ENCODE peak calls at places on chromosome 14, in nine cellular contexts. One of them, this sample, is unnamed.

GRCh38 chr14:104138891-104139459 is 588 bp downstream of the KIF26A start:
- DNase-seq in right cardiac atrium: peak; percentile 18
- DNase-seq in fibroblast of lung: no peak
- DNase-seq in PC-3: no peak
- DNase-seq in left ventricle myocardium inferior: peak; percentile 24
- DNase-seq in CD8-positive, alpha-beta T cell: no peak
- DNase-seq in pancreas: peak; percentile 44
- DNase-seq in A549: no peak
- DNase-seq in GM23248: no peak
- DNase-seq in this sample: no peak

GRCh38 chr14:42469637-42470426 is 863.2 kb downstream of the LRFN5 start:
- DNase-seq in right cardiac atrium: no peak
- DNase-seq in fibroblast of lung: no peak
- DNase-seq in PC-3: peak; percentile 45
- DNase-seq in left ventricle myocardium inferior: no peak
- DNase-seq in CD8-positive, alpha-beta T cell: no peak
- DNase-seq in pancreas: no peak
- DNase-seq in A549: peak; percentile 26
- DNase-seq in GM23248: peak; percentile 57
- DNase-seq in this sample: no peak

GRCh38 chr14:88786715-88787114 is 6.0 kb downstream of the EML5 start:
- DNase-seq in right cardiac atrium: no peak
- DNase-seq in fibroblast of lung: no peak
- DNase-seq in PC-3: no peak
- DNase-seq in left ventricle myocardium inferior: no peak
- DNase-seq in CD8-positive, alpha-beta T cell: no peak
- DNase-seq in pancreas: no peak
- DNase-seq in A549: no peak
- DNase-seq in GM23248: no peak
- DNase-seq in this sample: no peak

GRCh38 chr14:37595809-37596595 is 573 bp downstream of the TTC6 start:
- DNase-seq in right cardiac atrium: no peak
- DNase-seq in fibroblast of lung: peak; percentile 22
- DNase-seq in PC-3: peak; percentile 98
- DNase-seq in left ventricle myocardium inferior: no peak
- DNase-seq in CD8-positive, alpha-beta T cell: no peak
- DNase-seq in pancreas: peak; percentile 69
- DNase-seq in A549: peak; percentile 86
- DNase-seq in GM23248: peak; percentile 53
- DNase-seq in this sample: peak; percentile 70

GRCh38 chr14:50829472-50830043 is 1.4 kb downstream of the NIN start:
- DNase-seq in right cardiac atrium: no peak
- DNase-seq in fibroblast of lung: no peak
- DNase-seq in PC-3: no peak
- DNase-seq in left ventricle myocardium inferior: no peak
- DNase-seq in CD8-positive, alpha-beta T cell: no peak
- DNase-seq in pancreas: no peak
- DNase-seq in A549: no peak
- DNase-seq in GM23248: peak; percentile 35
- DNase-seq in this sample: peak; percentile 37

GRCh38 chr14:89309670-89310177 is 107.3 kb downstream of the FOXN3 start:
- DNase-seq in right cardiac atrium: no peak
- DNase-seq in fibroblast of lung: no peak
- DNase-seq in PC-3: no peak
- DNase-seq in left ventricle myocardium inferior: no peak
- DNase-seq in CD8-positive, alpha-beta T cell: no peak
- DNase-seq in pancreas: no peak
- DNase-seq in A549: no peak
- DNase-seq in GM23248: no peak
- DNase-seq in this sample: no peak

GRCh38 chr14:53881161-53881846 is 75.3 kb downstream of the BMP4 start:
- DNase-seq in right cardiac atrium: no peak
- DNase-seq in fibroblast of lung: peak; percentile 73
- DNase-seq in PC-3: no peak
- DNase-seq in left ventricle myocardium inferior: no peak
- DNase-seq in CD8-positive, alpha-beta T cell: no peak
- DNase-seq in pancreas: no peak
- DNase-seq in A549: no peak
- DNase-seq in GM23248: no peak
- DNase-seq in this sample: no peak

GRCh38 chr14:51554953-51555352 is 96.8 kb upstream of the FRMD6 start:
- DNase-seq in right cardiac atrium: no peak
- DNase-seq in fibroblast of lung: peak; percentile 58
- DNase-seq in PC-3: peak; percentile 67
- DNase-seq in left ventricle myocardium inferior: no peak
- DNase-seq in CD8-positive, alpha-beta T cell: no peak
- DNase-seq in pancreas: no peak
- DNase-seq in A549: no peak
- DNase-seq in GM23248: peak; percentile 73
- DNase-seq in this sample: peak; percentile 69

GRCh38 chr14:63478024-63478423 is 65.2 kb downstream of the PPP2R5E start:
- DNase-seq in right cardiac atrium: no peak
- DNase-seq in fibroblast of lung: no peak
- DNase-seq in PC-3: no peak
- DNase-seq in left ventricle myocardium inferior: no peak
- DNase-seq in CD8-positive, alpha-beta T cell: no peak
- DNase-seq in pancreas: no peak
- DNase-seq in A549: no peak
- DNase-seq in GM23248: no peak
- DNase-seq in this sample: no peak

GRCh38 chr14:32657081-32657480 is 281.6 kb upstream of the NPAS3 start:
- DNase-seq in right cardiac atrium: peak; percentile 15
- DNase-seq in fibroblast of lung: peak; percentile 73
- DNase-seq in PC-3: peak; percentile 10
- DNase-seq in left ventricle myocardium inferior: no peak
- DNase-seq in CD8-positive, alpha-beta T cell: no peak
- DNase-seq in pancreas: no peak
- DNase-seq in A549: no peak
- DNase-seq in GM23248: peak; percentile 37
- DNase-seq in this sample: peak; percentile 44

GRCh38 chr14:104425763-104426691 is 153.5 kb upstream of the C14orf180 start:
- DNase-seq in right cardiac atrium: no peak
- DNase-seq in fibroblast of lung: no peak
- DNase-seq in PC-3: no peak
- DNase-seq in left ventricle myocardium inferior: no peak
- DNase-seq in CD8-positive, alpha-beta T cell: no peak
- DNase-seq in pancreas: no peak
- DNase-seq in A549: no peak
- DNase-seq in GM23248: no peak
- DNase-seq in this sample: no peak

GRCh38 chr14:38839743-38840375 is 263.2 kb downstream of the SEC23A start:
- DNase-seq in right cardiac atrium: no peak
- DNase-seq in fibroblast of lung: peak; percentile 20
- DNase-seq in PC-3: peak; percentile 21
- DNase-seq in left ventricle myocardium inferior: no peak
- DNase-seq in CD8-positive, alpha-beta T cell: no peak
- DNase-seq in pancreas: no peak
- DNase-seq in A549: no peak
- DNase-seq in GM23248: peak; percentile 7
- DNase-seq in this sample: no peak

GRCh38 chr14:45238988-45239387 is 14.0 kb downstream of the MIS18BP1 start:
- DNase-seq in right cardiac atrium: no peak
- DNase-seq in fibroblast of lung: no peak
- DNase-seq in PC-3: no peak
- DNase-seq in left ventricle myocardium inferior: no peak
- DNase-seq in CD8-positive, alpha-beta T cell: no peak
- DNase-seq in pancreas: no peak
- DNase-seq in A549: no peak
- DNase-seq in GM23248: no peak
- DNase-seq in this sample: no peak

GRCh38 chr14:103008768-103009342 is 48.5 kb downstream of the CDC42BPB start:
- DNase-seq in right cardiac atrium: peak; percentile 53
- DNase-seq in fibroblast of lung: peak; percentile 82
- DNase-seq in PC-3: peak; percentile 61
- DNase-seq in left ventricle myocardium inferior: peak; percentile 52
- DNase-seq in CD8-positive, alpha-beta T cell: no peak
- DNase-seq in pancreas: no peak
- DNase-seq in A549: no peak
- DNase-seq in GM23248: peak; percentile 42
- DNase-seq in this sample: peak; percentile 37

GRCh38 chr14:20427231-20428009 is 8.5 kb downstream of the KLHL33 start:
- DNase-seq in right cardiac atrium: no peak
- DNase-seq in fibroblast of lung: peak; percentile 71
- DNase-seq in PC-3: peak; percentile 61
- DNase-seq in left ventricle myocardium inferior: no peak
- DNase-seq in CD8-positive, alpha-beta T cell: no peak
- DNase-seq in pancreas: no peak
- DNase-seq in A549: peak; percentile 25
- DNase-seq in GM23248: peak; percentile 83
- DNase-seq in this sample: peak; percentile 69

GRCh38 chr14:20428802-20429201 is 7.2 kb downstream of the KLHL33 start:
- DNase-seq in right cardiac atrium: no peak
- DNase-seq in fibroblast of lung: no peak
- DNase-seq in PC-3: peak; percentile 25
- DNase-seq in left ventricle myocardium inferior: no peak
- DNase-seq in CD8-positive, alpha-beta T cell: no peak
- DNase-seq in pancreas: no peak
- DNase-seq in A549: no peak
- DNase-seq in GM23248: no peak
- DNase-seq in this sample: no peak

GRCh38 chr14:20434701-20435453 is 1.1 kb downstream of the KLHL33 start:
- DNase-seq in right cardiac atrium: peak; percentile 79
- DNase-seq in fibroblast of lung: peak; percentile 6
- DNase-seq in PC-3: no peak
- DNase-seq in left ventricle myocardium inferior: peak; percentile 62
- DNase-seq in CD8-positive, alpha-beta T cell: no peak
- DNase-seq in pancreas: no peak
- DNase-seq in A549: no peak
- DNase-seq in GM23248: no peak
- DNase-seq in this sample: no peak

GRCh38 chr14:20428010-20428365 is 8.0 kb downstream of the KLHL33 start:
- DNase-seq in right cardiac atrium: no peak
- DNase-seq in fibroblast of lung: no peak
- DNase-seq in PC-3: no peak
- DNase-seq in left ventricle myocardium inferior: no peak
- DNase-seq in CD8-positive, alpha-beta T cell: no peak
- DNase-seq in pancreas: no peak
- DNase-seq in A549: no peak
- DNase-seq in GM23248: no peak
- DNase-seq in this sample: no peak

GRCh38 chr14:20429801-20430669 is 5.9 kb downstream of the KLHL33 start:
- DNase-seq in right cardiac atrium: no peak
- DNase-seq in fibroblast of lung: no peak
- DNase-seq in PC-3: no peak
- DNase-seq in left ventricle myocardium inferior: peak; percentile 39
- DNase-seq in CD8-positive, alpha-beta T cell: no peak
- DNase-seq in pancreas: peak; percentile 62
- DNase-seq in A549: no peak
- DNase-seq in GM23248: no peak
- DNase-seq in this sample: no peak
- H3K27ac ChIP-seq in right cardiac atrium: no peak overlapping the region
- H3K27ac ChIP-seq in fibroblast of lung: no peak overlapping the region
- H3K27ac ChIP-seq in PC-3: no peak overlapping the region
- H3K27ac ChIP-seq in left ventricle myocardium inferior: no peak overlapping the region
- H3K27ac ChIP-seq in CD8-positive, alpha-beta T cell: no peak overlapping the region
- H3K27ac ChIP-seq in pancreas: no peak overlapping the region
- H3K27ac ChIP-seq in A549: no peak overlapping the region
- H3K27ac ChIP-seq in GM23248: no peak overlapping the region
- H3K27ac ChIP-seq in this sample: no peak overlapping the region

DNA sequence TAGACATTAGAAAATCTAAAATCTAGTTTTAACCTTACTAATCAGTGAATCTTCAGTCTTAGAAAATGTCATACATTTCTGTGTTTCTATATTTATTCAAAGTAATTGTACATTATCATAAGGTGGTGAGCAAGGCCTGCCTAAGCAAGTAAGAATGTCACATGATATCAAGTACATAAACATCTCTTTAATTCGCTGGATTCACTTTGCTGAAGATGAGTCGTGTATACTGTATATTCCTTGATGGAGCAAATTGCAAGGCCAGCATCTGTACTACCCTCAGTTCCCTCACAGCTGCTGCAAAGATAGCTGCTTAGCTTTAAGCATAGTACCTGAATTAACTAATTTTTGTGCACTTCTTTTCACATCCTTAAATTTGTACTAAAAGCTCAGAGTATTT is 8.5 kb upstream of the AK7 start:
- DNase-seq in right cardiac atrium: no peak
- DNase-seq in fibroblast of lung: no peak
- DNase-seq in PC-3: no peak
- DNase-seq in left ventricle myocardium inferior: no peak
- DNase-seq in CD8-positive, alpha-beta T cell: no peak
- DNase-seq in pancreas: no peak
- DNase-seq in A549: no peak
- DNase-seq in GM23248: peak; percentile 6
- DNase-seq in this sample: no peak
- H3K4me3 ChIP-seq in right cardiac atrium: no peak overlapping the region
- H3K4me3 ChIP-seq in fibroblast of lung: no peak overlapping the region
- H3K4me3 ChIP-seq in PC-3: no peak overlapping the region
- H3K4me3 ChIP-seq in left ventricle myocardium inferior: no peak overlapping the region
- H3K4me3 ChIP-seq in CD8-positive, alpha-beta T cell: no peak overlapping the region
- H3K4me3 ChIP-seq in pancreas: no peak overlapping the region
- H3K4me3 ChIP-seq in A549: no peak overlapping the region
- H3K4me3 ChIP-seq in GM23248: no peak overlapping the region
- H3K4me3 ChIP-seq in this sample: no peak overlapping the region

GRCh38 chr14:24883571-24883970 is 166.4 kb downstream of the STXBP6 start:
- DNase-seq in right cardiac atrium: no peak
- DNase-seq in fibroblast of lung: no peak
- DNase-seq in PC-3: no peak
- DNase-seq in left ventricle myocardium inferior: no peak
- DNase-seq in CD8-positive, alpha-beta T cell: no peak
- DNase-seq in pancreas: no peak
- DNase-seq in A549: no peak
- DNase-seq in GM23248: peak; percentile 89
- DNase-seq in this sample: no peak
- H3K27ac ChIP-seq in right cardiac atrium: no peak overlapping the region
- H3K27ac ChIP-seq in fibroblast of lung: no peak overlapping the region
- H3K27ac ChIP-seq in PC-3: no peak overlapping the region
- H3K27ac ChIP-seq in left ventricle myocardium inferior: peak overlapping the region; percentile 52
- H3K27ac ChIP-seq in CD8-positive, alpha-beta T cell: no peak overlapping the region
- H3K27ac ChIP-seq in pancreas: no peak overlapping the region
- H3K27ac ChIP-seq in A549: no peak overlapping the region
- H3K27ac ChIP-seq in GM23248: no peak overlapping the region
- H3K27ac ChIP-seq in this sample: no peak overlapping the region

GRCh38 chr14:75628816-75629215 is 31.9 kb downstream of the ERG28 start:
- DNase-seq in right cardiac atrium: no peak
- DNase-seq in fibroblast of lung: peak; percentile 64
- DNase-seq in PC-3: no peak
- DNase-seq in left ventricle myocardium inferior: no peak
- DNase-seq in CD8-positive, alpha-beta T cell: no peak
- DNase-seq in pancreas: no peak
- DNase-seq in A549: no peak
- DNase-seq in GM23248: no peak
- DNase-seq in this sample: no peak

GRCh38 chr14:75630695-75631452 is 29.8 kb downstream of the ERG28 start:
- DNase-seq in right cardiac atrium: no peak
- DNase-seq in fibroblast of lung: no peak
- DNase-seq in PC-3: no peak
- DNase-seq in left ventricle myocardium inferior: no peak
- DNase-seq in CD8-positive, alpha-beta T cell: no peak
- DNase-seq in pancreas: no peak
- DNase-seq in A549: no peak
- DNase-seq in GM23248: no peak
- DNase-seq in this sample: peak; percentile 85

GRCh38 chr14:75627406-75627805 is 33.3 kb downstream of the ERG28 start:
- DNase-seq in right cardiac atrium: no peak
- DNase-seq in fibroblast of lung: no peak
- DNase-seq in PC-3: no peak
- DNase-seq in left ventricle myocardium inferior: no peak
- DNase-seq in CD8-positive, alpha-beta T cell: no peak
- DNase-seq in pancreas: no peak
- DNase-seq in A549: no peak
- DNase-seq in GM23248: no peak
- DNase-seq in this sample: no peak

GRCh38 chr14:75634848-75635247 is 25.8 kb downstream of the ERG28 start:
- DNase-seq in right cardiac atrium: no peak
- DNase-seq in fibroblast of lung: no peak
- DNase-seq in PC-3: peak; percentile 88
- DNase-seq in left ventricle myocardium inferior: no peak
- DNase-seq in CD8-positive, alpha-beta T cell: no peak
- DNase-seq in pancreas: no peak
- DNase-seq in A549: no peak
- DNase-seq in GM23248: no peak
- DNase-seq in this sample: peak; percentile 39

GRCh38 chr14:75631453-75631831 is 29.2 kb downstream of the ERG28 start:
- DNase-seq in right cardiac atrium: no peak
- DNase-seq in fibroblast of lung: peak; percentile 54
- DNase-seq in PC-3: no peak
- DNase-seq in left ventricle myocardium inferior: no peak
- DNase-seq in CD8-positive, alpha-beta T cell: no peak
- DNase-seq in pancreas: no peak
- DNase-seq in A549: no peak
- DNase-seq in GM23248: peak; percentile 5
- DNase-seq in this sample: peak; percentile 77
- H3K4me3 ChIP-seq in right cardiac atrium: no peak overlapping the region
- H3K4me3 ChIP-seq in fibroblast of lung: no peak overlapping the region
- H3K4me3 ChIP-seq in PC-3: no peak overlapping the region
- H3K4me3 ChIP-seq in left ventricle myocardium inferior: no peak overlapping the region
- H3K4me3 ChIP-seq in CD8-positive, alpha-beta T cell: no peak overlapping the region
- H3K4me3 ChIP-seq in pancreas: no peak overlapping the region
- H3K4me3 ChIP-seq in A549: no peak overlapping the region
- H3K4me3 ChIP-seq in GM23248: no peak overlapping the region
- H3K4me3 ChIP-seq in this sample: no peak overlapping the region